ENCODE peak calls at places on chromosomes 7 and 10, in eight cellular contexts. One of them, this sample, is unnamed.

GRCh38 chr10:91206427-91206826 is 14.0 kb upstream of the PCGF5 start:
- DNase-seq in NCI-H748 treated with DMSO at 0.1 percent for 48 hours: peak
- DNase-seq in NCI-H1694 treated with DMSO at 0.1 percent for 48 hours: no peak
- DNase-seq in activated T-helper 9 cell treated with anti-CD3 and anti-CD28 coated beads, Interleukin-2, amount 50 U/mL, for 16 hours: no peak
- DNase-seq in GM12865: peak
- DNase-seq in HEK293T: no peak
- DNase-seq in tibial artery: no peak
- DNase-seq in skeletal muscle cell: no peak
- DNase-seq in this sample: no peak

GRCh38 chr10:20105931-20106330 is 289.7 kb downstream of the PLXDC2 start:
- DNase-seq in NCI-H748 treated with DMSO at 0.1 percent for 48 hours: no peak
- DNase-seq in NCI-H1694 treated with DMSO at 0.1 percent for 48 hours: no peak
- DNase-seq in activated T-helper 9 cell treated with anti-CD3 and anti-CD28 coated beads, Interleukin-2, amount 50 U/mL, for 16 hours: no peak
- DNase-seq in GM12865: no peak
- DNase-seq in HEK293T: no peak
- DNase-seq in tibial artery: no peak
- DNase-seq in skeletal muscle cell: peak
- DNase-seq in this sample: no peak

GRCh38 chr7:81244213-81244612 is 325.4 kb upstream of the SEMA3C start:
- DNase-seq in NCI-H748 treated with DMSO at 0.1 percent for 48 hours: no peak
- DNase-seq in NCI-H1694 treated with DMSO at 0.1 percent for 48 hours: no peak
- DNase-seq in activated T-helper 9 cell treated with anti-CD3 and anti-CD28 coated beads, Interleukin-2, amount 50 U/mL, for 16 hours: no peak
- DNase-seq in GM12865: no peak
- DNase-seq in HEK293T: peak
- DNase-seq in tibial artery: no peak
- DNase-seq in skeletal muscle cell: peak
- DNase-seq in this sample: no peak

GRCh38 chr7:74722045-74722603 is 51.7 kb upstream of the NCF1 start:
- DNase-seq in NCI-H748 treated with DMSO at 0.1 percent for 48 hours: no peak
- DNase-seq in NCI-H1694 treated with DMSO at 0.1 percent for 48 hours: no peak
- DNase-seq in activated T-helper 9 cell treated with anti-CD3 and anti-CD28 coated beads, Interleukin-2, amount 50 U/mL, for 16 hours: no peak
- DNase-seq in GM12865: no peak
- DNase-seq in HEK293T: no peak
- DNase-seq in tibial artery: no peak
- DNase-seq in skeletal muscle cell: no peak
- DNase-seq in this sample: no peak

GRCh38 chr10:12388671-12389070 is 39.3 kb downstream of the CAMK1D start:
- DNase-seq in NCI-H748 treated with DMSO at 0.1 percent for 48 hours: no peak
- DNase-seq in NCI-H1694 treated with DMSO at 0.1 percent for 48 hours: no peak
- DNase-seq in activated T-helper 9 cell treated with anti-CD3 and anti-CD28 coated beads, Interleukin-2, amount 50 U/mL, for 16 hours: no peak
- DNase-seq in GM12865: no peak
- DNase-seq in HEK293T: no peak
- DNase-seq in tibial artery: no peak
- DNase-seq in skeletal muscle cell: no peak
- DNase-seq in this sample: no peak

GRCh38 chr7:27184342-27185012 is 555 bp downstream of the HOXA11 start:
- DNase-seq in NCI-H748 treated with DMSO at 0.1 percent for 48 hours: no peak
- DNase-seq in NCI-H1694 treated with DMSO at 0.1 percent for 48 hours: no peak
- DNase-seq in activated T-helper 9 cell treated with anti-CD3 and anti-CD28 coated beads, Interleukin-2, amount 50 U/mL, for 16 hours: no peak
- DNase-seq in GM12865: no peak
- DNase-seq in HEK293T: no peak
- DNase-seq in tibial artery: peak
- DNase-seq in skeletal muscle cell: no peak
- DNase-seq in this sample: no peak

GRCh38 chr7:121167971-121168370 is 160.8 kb upstream of the WNT16 start:
- DNase-seq in NCI-H748 treated with DMSO at 0.1 percent for 48 hours: no peak
- DNase-seq in NCI-H1694 treated with DMSO at 0.1 percent for 48 hours: no peak
- DNase-seq in activated T-helper 9 cell treated with anti-CD3 and anti-CD28 coated beads, Interleukin-2, amount 50 U/mL, for 16 hours: no peak
- DNase-seq in GM12865: no peak
- DNase-seq in HEK293T: no peak
- DNase-seq in tibial artery: no peak
- DNase-seq in skeletal muscle cell: no peak
- DNase-seq in this sample: no peak

GRCh38 chr10:29374162-29374561 is 85.3 kb downstream of the LYZL1 start:
- DNase-seq in NCI-H748 treated with DMSO at 0.1 percent for 48 hours: no peak
- DNase-seq in NCI-H1694 treated with DMSO at 0.1 percent for 48 hours: no peak
- DNase-seq in activated T-helper 9 cell treated with anti-CD3 and anti-CD28 coated beads, Interleukin-2, amount 50 U/mL, for 16 hours: no peak
- DNase-seq in GM12865: no peak
- DNase-seq in HEK293T: no peak
- DNase-seq in tibial artery: no peak
- DNase-seq in skeletal muscle cell: no peak
- DNase-seq in this sample: no peak

GRCh38 chr7:136956232-136956631 is 87.8 kb downstream of the CHRM2 start:
- DNase-seq in NCI-H748 treated with DMSO at 0.1 percent for 48 hours: no peak
- DNase-seq in NCI-H1694 treated with DMSO at 0.1 percent for 48 hours: no peak
- DNase-seq in activated T-helper 9 cell treated with anti-CD3 and anti-CD28 coated beads, Interleukin-2, amount 50 U/mL, for 16 hours: no peak
- DNase-seq in GM12865: no peak
- DNase-seq in HEK293T: no peak
- DNase-seq in tibial artery: no peak
- DNase-seq in skeletal muscle cell: peak
- DNase-seq in this sample: no peak

GRCh38 chr7:43569424-43569823 is 13.5 kb upstream of the STK17A start:
- DNase-seq in NCI-H748 treated with DMSO at 0.1 percent for 48 hours: no peak
- DNase-seq in NCI-H1694 treated with DMSO at 0.1 percent for 48 hours: no peak
- DNase-seq in activated T-helper 9 cell treated with anti-CD3 and anti-CD28 coated beads, Interleukin-2, amount 50 U/mL, for 16 hours: no peak
- DNase-seq in GM12865: peak
- DNase-seq in HEK293T: no peak
- DNase-seq in tibial artery: no peak
- DNase-seq in skeletal muscle cell: peak
- DNase-seq in this sample: no peak

GRCh38 chr7:41188163-41189130 is 514.4 kb downstream of the INHBA start:
- DNase-seq in NCI-H748 treated with DMSO at 0.1 percent for 48 hours: no peak
- DNase-seq in NCI-H1694 treated with DMSO at 0.1 percent for 48 hours: no peak
- DNase-seq in activated T-helper 9 cell treated with anti-CD3 and anti-CD28 coated beads, Interleukin-2, amount 50 U/mL, for 16 hours: no peak
- DNase-seq in GM12865: no peak
- DNase-seq in HEK293T: no peak
- DNase-seq in tibial artery: no peak
- DNase-seq in skeletal muscle cell: peak
- DNase-seq in this sample: no peak

GRCh38 chr7:130329466-130329865 is 15.2 kb upstream of the CPA5 start:
- DNase-seq in NCI-H748 treated with DMSO at 0.1 percent for 48 hours: no peak
- DNase-seq in NCI-H1694 treated with DMSO at 0.1 percent for 48 hours: peak
- DNase-seq in activated T-helper 9 cell treated with anti-CD3 and anti-CD28 coated beads, Interleukin-2, amount 50 U/mL, for 16 hours: no peak
- DNase-seq in GM12865: no peak
- DNase-seq in HEK293T: no peak
- DNase-seq in tibial artery: no peak
- DNase-seq in skeletal muscle cell: no peak
- DNase-seq in this sample: no peak

This sample was measured in right cardiac atrium.